ENCODE peak calls at places on chromosomes 3 and 15, in seven cellular contexts. One of them, this sample, is unnamed.

GRCh38 chr3:62109534-62109933 is 263.8 kb downstream of the FEZF2 start:
- DNase-seq in nephron progenitor cell: no peak
- DNase-seq in neural progenitor cell: no peak
- DNase-seq in endothelial cell: no peak
- DNase-seq in GM12878: no peak
- DNase-seq in fibroblast of the aortic adventitia: peak; percentile 96
- DNase-seq in HL-60: no peak
- DNase-seq in this sample: no peak

GRCh38 chr3:195068481-195069080 is 202.4 kb downstream of the XXYLT1 start:
- DNase-seq in nephron progenitor cell: no peak
- DNase-seq in neural progenitor cell: no peak
- DNase-seq in endothelial cell: no peak
- DNase-seq in GM12878: no peak
- DNase-seq in fibroblast of the aortic adventitia: no peak
- DNase-seq in HL-60: no peak
- DNase-seq in this sample: no peak

GRCh38 chr15:70013647-70014310 is 83.9 kb downstream of the TLE3 start:
- DNase-seq in nephron progenitor cell: no peak
- DNase-seq in neural progenitor cell: no peak
- DNase-seq in endothelial cell: no peak
- DNase-seq in GM12878: no peak
- DNase-seq in fibroblast of the aortic adventitia: no peak
- DNase-seq in HL-60: no peak
- DNase-seq in this sample: no peak

GRCh38 chr3:33063651-33064051 is 33.3 kb downstream of the GLB1 start:
- DNase-seq in nephron progenitor cell: no peak
- DNase-seq in neural progenitor cell: no peak
- DNase-seq in endothelial cell: no peak
- DNase-seq in GM12878: peak; percentile 42
- DNase-seq in fibroblast of the aortic adventitia: peak; percentile 60
- DNase-seq in HL-60: no peak
- DNase-seq in this sample: no peak

GRCh38 chr3:13148561-13149330 is 75.5 kb upstream of the IQSEC1 start:
- DNase-seq in nephron progenitor cell: no peak
- DNase-seq in neural progenitor cell: peak; percentile 9
- DNase-seq in endothelial cell: no peak
- DNase-seq in GM12878: no peak
- DNase-seq in fibroblast of the aortic adventitia: no peak
- DNase-seq in HL-60: no peak
- DNase-seq in this sample: no peak

GRCh38 chr3:17195856-17196604 is 311.3 kb downstream of the PLCL2 start:
- DNase-seq in nephron progenitor cell: no peak
- DNase-seq in neural progenitor cell: peak; percentile 11
- DNase-seq in endothelial cell: no peak
- DNase-seq in GM12878: peak; percentile 83
- DNase-seq in fibroblast of the aortic adventitia: peak; percentile 70
- DNase-seq in HL-60: peak; percentile 15
- DNase-seq in this sample: no peak

GRCh38 chr3:33218446-33219174 is at the start of gene SUSD5:
- DNase-seq in nephron progenitor cell: peak; percentile 75
- DNase-seq in neural progenitor cell: peak; percentile 86
- DNase-seq in endothelial cell: peak; percentile 48
- DNase-seq in GM12878: no peak
- DNase-seq in fibroblast of the aortic adventitia: peak; percentile 58
- DNase-seq in HL-60: no peak
- DNase-seq in this sample: peak; percentile 76

GRCh38 chr3:51591231-51591630 is 52.7 kb downstream of the RAD54L2 start:
- DNase-seq in nephron progenitor cell: no peak
- DNase-seq in neural progenitor cell: no peak
- DNase-seq in endothelial cell: no peak
- DNase-seq in GM12878: no peak
- DNase-seq in fibroblast of the aortic adventitia: no peak
- DNase-seq in HL-60: no peak
- DNase-seq in this sample: no peak

GRCh38 chr15:29747837-29748417 is 74.3 kb downstream of the TJP1 start:
- DNase-seq in nephron progenitor cell: no peak
- DNase-seq in neural progenitor cell: no peak
- DNase-seq in endothelial cell: no peak
- DNase-seq in GM12878: no peak
- DNase-seq in fibroblast of the aortic adventitia: peak; percentile 60
- DNase-seq in HL-60: no peak
- DNase-seq in this sample: no peak

GRCh38 chr15:79475312-79475711 is 43.2 kb downstream of the MINAR1 start:
- DNase-seq in nephron progenitor cell: no peak
- DNase-seq in neural progenitor cell: no peak
- DNase-seq in endothelial cell: no peak
- DNase-seq in GM12878: no peak
- DNase-seq in fibroblast of the aortic adventitia: peak; percentile 46
- DNase-seq in HL-60: no peak
- DNase-seq in this sample: no peak

GRCh38 chr15:38536201-38536676 is 28.4 kb downstream of the RASGRP1 start:
- DNase-seq in nephron progenitor cell: no peak
- DNase-seq in neural progenitor cell: no peak
- DNase-seq in endothelial cell: no peak
- DNase-seq in GM12878: no peak
- DNase-seq in fibroblast of the aortic adventitia: peak; percentile 94
- DNase-seq in HL-60: no peak
- DNase-seq in this sample: no peak

GRCh38 chr15:66193066-66193465 is 60.5 kb downstream of the MEGF11 start:
- DNase-seq in nephron progenitor cell: no peak
- DNase-seq in neural progenitor cell: no peak
- DNase-seq in endothelial cell: no peak
- DNase-seq in GM12878: no peak
- DNase-seq in fibroblast of the aortic adventitia: no peak
- DNase-seq in HL-60: no peak
- DNase-seq in this sample: no peak

GRCh38 chr3:124920718-124921117 is 13.8 kb downstream of the MUC13 start:
- DNase-seq in nephron progenitor cell: no peak
- DNase-seq in neural progenitor cell: no peak
- DNase-seq in endothelial cell: no peak
- DNase-seq in GM12878: no peak
- DNase-seq in fibroblast of the aortic adventitia: no peak
- DNase-seq in HL-60: no peak
- DNase-seq in this sample: no peak

GRCh38 chr3:187382609-187383151 is 14.5 kb downstream of the RTP4 start:
- DNase-seq in nephron progenitor cell: peak; percentile 11
- DNase-seq in neural progenitor cell: peak; percentile 16
- DNase-seq in endothelial cell: no peak
- DNase-seq in GM12878: no peak
- DNase-seq in fibroblast of the aortic adventitia: peak; percentile 18
- DNase-seq in HL-60: no peak
- DNase-seq in this sample: peak; percentile 49

GRCh38 chr15:65985387-65985786 is 116.1 kb downstream of the RAB11A start:
- DNase-seq in nephron progenitor cell: no peak
- DNase-seq in neural progenitor cell: no peak
- DNase-seq in endothelial cell: no peak
- DNase-seq in GM12878: no peak
- DNase-seq in fibroblast of the aortic adventitia: no peak
- DNase-seq in HL-60: no peak
- DNase-seq in this sample: no peak

GRCh38 chr3:114223146-114223545 is 14.2 kb downstream of the ZNF80 start:
- DNase-seq in nephron progenitor cell: no peak
- DNase-seq in neural progenitor cell: no peak
- DNase-seq in endothelial cell: no peak
- DNase-seq in GM12878: peak; percentile 11
- DNase-seq in fibroblast of the aortic adventitia: peak; percentile 40
- DNase-seq in HL-60: no peak
- DNase-seq in this sample: no peak

GRCh38 chr3:7618606-7619005 is 757.7 kb downstream of the GRM7 start:
- DNase-seq in nephron progenitor cell: no peak
- DNase-seq in neural progenitor cell: no peak
- DNase-seq in endothelial cell: no peak
- DNase-seq in GM12878: no peak
- DNase-seq in fibroblast of the aortic adventitia: no peak
- DNase-seq in HL-60: no peak
- DNase-seq in this sample: no peak

GRCh38 chr15:40103124-40103858 is 5.4 kb downstream of the BMF start:
- DNase-seq in nephron progenitor cell: peak; percentile 68
- DNase-seq in neural progenitor cell: peak; percentile 75
- DNase-seq in endothelial cell: no peak
- DNase-seq in GM12878: no peak
- DNase-seq in fibroblast of the aortic adventitia: peak; percentile 71
- DNase-seq in HL-60: no peak
- DNase-seq in this sample: peak; percentile 69

GRCh38 chr15:25713736-25714537 is 149.2 kb downstream of the ATP10A start:
- DNase-seq in nephron progenitor cell: no peak
- DNase-seq in neural progenitor cell: no peak
- DNase-seq in endothelial cell: no peak
- DNase-seq in GM12878: no peak
- DNase-seq in fibroblast of the aortic adventitia: no peak
- DNase-seq in HL-60: no peak
- DNase-seq in this sample: no peak

DNA sequence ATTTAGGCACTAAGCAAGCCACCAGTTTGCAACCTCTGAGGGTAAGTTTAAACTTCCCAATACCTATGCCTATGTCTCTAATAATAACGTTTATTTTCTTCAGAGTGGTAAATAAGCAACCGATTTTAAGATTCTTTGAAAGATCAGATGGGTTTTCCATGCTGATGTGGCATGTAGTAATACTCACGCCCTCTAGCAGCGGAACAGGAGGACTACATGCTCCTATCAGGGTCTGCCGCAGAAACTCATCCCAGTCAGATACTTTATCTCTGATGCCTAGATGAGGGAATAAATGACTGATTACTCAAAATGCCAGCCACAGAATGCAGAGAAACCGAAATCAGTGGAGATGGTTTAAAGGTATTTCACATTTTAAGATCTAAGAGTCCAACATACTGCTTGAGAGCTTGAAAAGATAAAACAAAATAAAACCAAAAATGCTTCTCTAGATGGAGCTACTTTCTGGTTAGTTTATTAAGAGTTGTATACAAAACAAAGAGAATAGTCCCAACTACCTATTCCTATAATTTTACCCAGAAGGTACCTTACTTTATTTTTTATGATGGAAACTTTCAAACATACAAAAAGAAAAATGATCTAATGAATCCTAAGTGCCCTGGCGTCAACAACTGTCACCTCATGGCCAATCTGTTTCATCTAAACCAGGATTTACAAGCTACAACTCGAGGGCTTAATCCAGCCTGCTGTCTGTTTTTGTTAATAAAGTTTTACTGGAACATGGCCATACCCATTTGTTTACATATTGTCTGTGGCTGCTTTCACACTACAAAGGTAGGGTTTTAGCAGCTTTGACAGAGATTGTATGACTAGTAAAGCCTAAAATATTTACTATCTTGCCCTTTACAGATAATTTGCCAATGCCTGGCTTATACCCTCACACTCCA is 37.5 kb upstream of the STIMATE start:
- DNase-seq in nephron progenitor cell: peak; percentile 44
- DNase-seq in neural progenitor cell: peak; percentile 72
- DNase-seq in endothelial cell: peak; percentile 39
- DNase-seq in GM12878: peak; percentile 11
- DNase-seq in fibroblast of the aortic adventitia: peak; percentile 74
- DNase-seq in HL-60: peak; percentile 8
- DNase-seq in this sample: peak; percentile 45
- TF ChIP-seq CTCF in nephron progenitor cell: peak; percentile 66
- TF ChIP-seq CTCF in neural progenitor cell: peak; percentile 77
- TF ChIP-seq CTCF in endothelial cell: peak; percentile 51
- TF ChIP-seq CTCF in GM12878: peak; percentile 84
- TF ChIP-seq CTCF in fibroblast of the aortic adventitia: peak; percentile 85
- TF ChIP-seq CTCF in HL-60: peak; percentile 86
- TF ChIP-seq CTCF in this sample: peak; percentile 73

DNA sequence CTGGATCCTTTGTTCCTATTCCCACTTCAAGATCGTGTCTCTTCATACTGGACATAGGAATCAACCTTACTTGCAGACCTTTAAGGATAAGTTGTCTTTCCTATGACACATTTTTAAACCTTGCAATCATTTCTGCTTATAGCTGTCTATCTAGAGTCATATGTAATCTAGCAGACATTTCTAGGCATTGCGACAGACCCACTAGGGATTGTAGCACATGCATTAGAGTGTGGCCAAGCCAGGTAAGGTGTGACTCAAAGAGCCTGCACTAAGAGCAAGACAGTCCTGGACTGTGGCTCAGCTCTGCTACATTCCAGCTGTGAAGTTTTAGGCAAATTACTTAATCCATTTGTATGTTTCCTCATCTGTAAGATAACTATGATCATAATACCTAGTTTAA is 38.8 kb upstream of the BFSP2 start:
- DNase-seq in nephron progenitor cell: no peak
- DNase-seq in neural progenitor cell: no peak
- DNase-seq in endothelial cell: no peak
- DNase-seq in GM12878: no peak
- DNase-seq in fibroblast of the aortic adventitia: no peak
- DNase-seq in HL-60: no peak
- DNase-seq in this sample: no peak
- TF ChIP-seq CTCF in nephron progenitor cell: no peak
- TF ChIP-seq CTCF in neural progenitor cell: no peak
- TF ChIP-seq CTCF in endothelial cell: no peak
- TF ChIP-seq CTCF in GM12878: no peak
- TF ChIP-seq CTCF in fibroblast of the aortic adventitia: no peak
- TF ChIP-seq CTCF in HL-60: no peak
- TF ChIP-seq CTCF in this sample: no peak

DNA sequence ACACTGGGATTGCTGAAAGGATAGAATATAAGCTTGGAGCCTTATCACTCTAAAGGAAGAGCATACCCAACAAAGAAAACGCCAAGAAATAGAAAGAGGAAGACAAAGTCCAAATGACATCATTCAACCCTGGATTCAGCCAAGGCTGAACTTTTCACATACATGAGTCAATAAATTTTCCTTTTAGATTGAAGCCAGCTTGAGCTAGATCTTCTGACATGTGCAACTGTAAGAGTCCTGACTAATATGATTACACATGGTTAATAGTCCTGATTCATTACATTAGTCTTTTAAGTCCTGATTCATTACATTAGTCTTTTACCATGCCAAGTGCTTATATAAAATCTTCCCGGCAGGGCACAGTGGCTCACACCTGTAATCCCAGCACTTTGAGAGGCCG is 13.6 kb upstream of the DENND6A start:
- DNase-seq in nephron progenitor cell: no peak
- DNase-seq in neural progenitor cell: no peak
- DNase-seq in endothelial cell: no peak
- DNase-seq in GM12878: no peak
- DNase-seq in fibroblast of the aortic adventitia: peak; percentile 82
- DNase-seq in HL-60: no peak
- DNase-seq in this sample: no peak
- TF ChIP-seq CTCF in nephron progenitor cell: no peak
- TF ChIP-seq CTCF in neural progenitor cell: no peak
- TF ChIP-seq CTCF in endothelial cell: no peak
- TF ChIP-seq CTCF in GM12878: no peak
- TF ChIP-seq CTCF in fibroblast of the aortic adventitia: no peak
- TF ChIP-seq CTCF in HL-60: no peak
- TF ChIP-seq CTCF in this sample: no peak

DNA sequence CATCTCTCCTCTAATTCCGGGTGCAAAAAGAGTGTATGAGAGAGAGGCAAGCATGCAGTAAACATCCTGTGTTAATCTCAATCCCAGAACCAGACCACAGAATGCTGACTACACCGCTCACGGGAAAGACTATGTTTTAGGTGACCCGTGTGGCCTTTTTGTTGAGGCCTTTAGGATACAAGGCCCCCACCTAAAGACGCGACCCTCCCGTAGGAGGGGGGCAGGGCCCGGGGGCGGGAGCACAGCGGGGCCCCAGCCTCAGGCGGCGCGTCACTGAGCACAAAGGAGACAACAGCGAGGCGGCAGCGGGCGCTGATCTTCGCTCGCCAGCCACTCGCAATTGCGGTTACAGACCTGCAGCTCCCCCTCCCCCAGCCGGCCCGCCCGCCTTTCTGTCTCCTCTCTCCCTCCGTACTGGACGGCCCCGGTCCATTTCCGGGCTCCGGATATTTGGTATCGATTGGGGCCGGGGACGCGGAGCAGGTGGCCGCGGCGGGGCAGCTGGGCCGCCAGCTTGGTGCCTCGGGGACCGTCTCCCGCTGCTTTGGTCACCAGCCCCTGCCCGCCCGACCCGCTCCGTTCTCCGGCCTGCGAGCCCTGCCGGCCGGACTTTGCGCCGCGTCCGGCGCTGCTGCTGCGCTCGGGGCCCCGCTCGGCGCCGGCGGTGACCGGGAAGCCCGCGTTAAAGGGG is at the start of gene CCDC50:
- DNase-seq in nephron progenitor cell: peak; percentile 78
- DNase-seq in neural progenitor cell: peak; percentile 85
- DNase-seq in endothelial cell: peak; percentile 79
- DNase-seq in GM12878: no peak
- DNase-seq in fibroblast of the aortic adventitia: peak; percentile 68
- DNase-seq in HL-60: peak; percentile 41
- DNase-seq in this sample: peak; percentile 97
- TF ChIP-seq CTCF in nephron progenitor cell: no peak
- TF ChIP-seq CTCF in neural progenitor cell: peak; percentile 24
- TF ChIP-seq CTCF in endothelial cell: no peak
- TF ChIP-seq CTCF in GM12878: no peak
- TF ChIP-seq CTCF in fibroblast of the aortic adventitia: no peak
- TF ChIP-seq CTCF in HL-60: no peak
- TF ChIP-seq CTCF in this sample: no peak